ENCODE peak calls at places on chromosomes 3 and 15, in five cellular contexts. One of them, this sample, is unnamed.

GRCh38 chr15:40306371-40306770 is 1.4 kb downstream of the PLCB2 start:
- DNase-seq in left ventricle myocardium inferior: no peak
- DNase-seq in stimulated activated CD8-positive, alpha-beta memory T cell treated with anti-CD3 and anti-CD28 coated beads, Interleukin-15, amount 100 ng/mL, for 24 hours: no peak
- DNase-seq in M059J: no peak
- DNase-seq in DMS53: no peak
- DNase-seq in this sample: no peak

GRCh38 chr15:75349851-75350588 is 3.2 kb downstream of the NEIL1 start:
- DNase-seq in DMS53: no peak
- DNase-seq in M059J: no peak
- DNase-seq in left ventricle myocardium inferior: no peak
- DNase-seq in stimulated activated CD8-positive, alpha-beta memory T cell treated with anti-CD3 and anti-CD28 coated beads, Interleukin-15, amount 100 ng/mL, for 24 hours: peak
- DNase-seq in this sample: no peak

GRCh38 chr3:31409389-31409788 is 123.3 kb upstream of the STT3B start:
- DNase-seq in stimulated activated CD8-positive, alpha-beta memory T cell treated with anti-CD3 and anti-CD28 coated beads, Interleukin-15, amount 100 ng/mL, for 24 hours: no peak
- DNase-seq in left ventricle myocardium inferior: no peak
- DNase-seq in M059J: no peak
- DNase-seq in DMS53: no peak
- DNase-seq in this sample: no peak

GRCh38 chr3:158167737-158168469 is 58.0 kb downstream of the RSRC1 start:
- DNase-seq in left ventricle myocardium inferior: no peak
- DNase-seq in M059J: peak
- DNase-seq in stimulated activated CD8-positive, alpha-beta memory T cell treated with anti-CD3 and anti-CD28 coated beads, Interleukin-15, amount 100 ng/mL, for 24 hours: no peak
- DNase-seq in DMS53: peak
- DNase-seq in this sample: peak

GRCh38 chr15:91490211-91490610 is 363.3 kb upstream of the SLCO3A1 start:
- DNase-seq in M059J: no peak
- DNase-seq in left ventricle myocardium inferior: no peak
- DNase-seq in DMS53: no peak
- DNase-seq in stimulated activated CD8-positive, alpha-beta memory T cell treated with anti-CD3 and anti-CD28 coated beads, Interleukin-15, amount 100 ng/mL, for 24 hours: no peak
- DNase-seq in this sample: no peak

GRCh38 chr3:195810455-195810845 is 1.3 kb downstream of the MUC4 start:
- DNase-seq in left ventricle myocardium inferior: no peak
- DNase-seq in M059J: no peak
- DNase-seq in stimulated activated CD8-positive, alpha-beta memory T cell treated with anti-CD3 and anti-CD28 coated beads, Interleukin-15, amount 100 ng/mL, for 24 hours: no peak
- DNase-seq in DMS53: no peak
- DNase-seq in this sample: no peak

GRCh38 chr3:41933154-41933676 is 28.7 kb downstream of the ULK4 start:
- DNase-seq in left ventricle myocardium inferior: no peak
- DNase-seq in stimulated activated CD8-positive, alpha-beta memory T cell treated with anti-CD3 and anti-CD28 coated beads, Interleukin-15, amount 100 ng/mL, for 24 hours: no peak
- DNase-seq in M059J: peak
- DNase-seq in DMS53: no peak
- DNase-seq in this sample: peak

GRCh38 chr15:80419546-80419945 is 15.4 kb downstream of the ARNT2 start:
- DNase-seq in DMS53: peak
- DNase-seq in stimulated activated CD8-positive, alpha-beta memory T cell treated with anti-CD3 and anti-CD28 coated beads, Interleukin-15, amount 100 ng/mL, for 24 hours: no peak
- DNase-seq in M059J: peak
- DNase-seq in left ventricle myocardium inferior: no peak
- DNase-seq in this sample: no peak

GRCh38 chr15:77599899-77600298 is 32.8 kb downstream of the LINGO1 start:
- DNase-seq in stimulated activated CD8-positive, alpha-beta memory T cell treated with anti-CD3 and anti-CD28 coated beads, Interleukin-15, amount 100 ng/mL, for 24 hours: no peak
- DNase-seq in M059J: peak
- DNase-seq in DMS53: peak
- DNase-seq in left ventricle myocardium inferior: peak
- DNase-seq in this sample: no peak

GRCh38 chr15:69665641-69666091 is 213.0 kb downstream of the RPLP1 start:
- DNase-seq in left ventricle myocardium inferior: no peak
- DNase-seq in M059J: no peak
- DNase-seq in DMS53: peak
- DNase-seq in stimulated activated CD8-positive, alpha-beta memory T cell treated with anti-CD3 and anti-CD28 coated beads, Interleukin-15, amount 100 ng/mL, for 24 hours: no peak
- DNase-seq in this sample: no peak

GRCh38 chr15:71746719-71747118 is 63.6 kb upstream of the NR2E3 start:
- DNase-seq in M059J: no peak
- DNase-seq in left ventricle myocardium inferior: no peak
- DNase-seq in stimulated activated CD8-positive, alpha-beta memory T cell treated with anti-CD3 and anti-CD28 coated beads, Interleukin-15, amount 100 ng/mL, for 24 hours: no peak
- DNase-seq in DMS53: peak
- DNase-seq in this sample: no peak

GRCh38 chr3:189316296-189317019 is 144.7 kb downstream of the TPRG1 start:
- DNase-seq in left ventricle myocardium inferior: no peak
- DNase-seq in M059J: peak
- DNase-seq in DMS53: peak
- DNase-seq in stimulated activated CD8-positive, alpha-beta memory T cell treated with anti-CD3 and anti-CD28 coated beads, Interleukin-15, amount 100 ng/mL, for 24 hours: no peak
- DNase-seq in this sample: no peak

GRCh38 chr15:73440571-73440970 is 2.4 kb upstream of the REC114 start:
- DNase-seq in stimulated activated CD8-positive, alpha-beta memory T cell treated with anti-CD3 and anti-CD28 coated beads, Interleukin-15, amount 100 ng/mL, for 24 hours: no peak
- DNase-seq in M059J: no peak
- DNase-seq in left ventricle myocardium inferior: no peak
- DNase-seq in DMS53: no peak
- DNase-seq in this sample: no peak

GRCh38 chr3:147152476-147152875 is 253.9 kb downstream of the ZIC4 start:
- DNase-seq in DMS53: no peak
- DNase-seq in stimulated activated CD8-positive, alpha-beta memory T cell treated with anti-CD3 and anti-CD28 coated beads, Interleukin-15, amount 100 ng/mL, for 24 hours: no peak
- DNase-seq in M059J: no peak
- DNase-seq in left ventricle myocardium inferior: no peak
- DNase-seq in this sample: no peak

GRCh38 chr3:100087203-100087602 is 27.1 kb downstream of the FILIP1L start:
- DNase-seq in left ventricle myocardium inferior: no peak
- DNase-seq in stimulated activated CD8-positive, alpha-beta memory T cell treated with anti-CD3 and anti-CD28 coated beads, Interleukin-15, amount 100 ng/mL, for 24 hours: no peak
- DNase-seq in M059J: peak
- DNase-seq in DMS53: peak
- DNase-seq in this sample: peak

GRCh38 chr3:95341314-95341713 is 1278.5 kb downstream of the NSUN3 start:
- DNase-seq in stimulated activated CD8-positive, alpha-beta memory T cell treated with anti-CD3 and anti-CD28 coated beads, Interleukin-15, amount 100 ng/mL, for 24 hours: no peak
- DNase-seq in M059J: no peak
- DNase-seq in DMS53: peak
- DNase-seq in left ventricle myocardium inferior: no peak
- DNase-seq in this sample: no peak

GRCh38 chr15:44193651-44194396 is 1.2 kb downstream of the FRMD5 start:
- DNase-seq in DMS53: peak
- DNase-seq in M059J: peak
- DNase-seq in stimulated activated CD8-positive, alpha-beta memory T cell treated with anti-CD3 and anti-CD28 coated beads, Interleukin-15, amount 100 ng/mL, for 24 hours: no peak
- DNase-seq in left ventricle myocardium inferior: no peak
- DNase-seq in this sample: no peak

GRCh38 chr3:22297436-22297835 is 546.4 kb upstream of the ZNF385D start:
- DNase-seq in left ventricle myocardium inferior: no peak
- DNase-seq in DMS53: no peak
- DNase-seq in M059J: no peak
- DNase-seq in stimulated activated CD8-positive, alpha-beta memory T cell treated with anti-CD3 and anti-CD28 coated beads, Interleukin-15, amount 100 ng/mL, for 24 hours: no peak
- DNase-seq in this sample: no peak

GRCh38 chr3:38137615-38138346 is 680 bp upstream of the MYD88 start:
- DNase-seq in DMS53: peak
- DNase-seq in left ventricle myocardium inferior: no peak
- DNase-seq in stimulated activated CD8-positive, alpha-beta memory T cell treated with anti-CD3 and anti-CD28 coated beads, Interleukin-15, amount 100 ng/mL, for 24 hours: no peak
- DNase-seq in M059J: no peak
- DNase-seq in this sample: no peak

GRCh38 chr15:81155375-81156218 is 21.5 kb downstream of the CFAP161 start:
- DNase-seq in M059J: peak
- DNase-seq in DMS53: peak
- DNase-seq in stimulated activated CD8-positive, alpha-beta memory T cell treated with anti-CD3 and anti-CD28 coated beads, Interleukin-15, amount 100 ng/mL, for 24 hours: no peak
- DNase-seq in left ventricle myocardium inferior: no peak
- DNase-seq in this sample: peak

This sample was measured in non-pigmented ciliary epithelial cell.